ENCODE peak calls at places on chromosomes 4 and X, in eight cellular contexts. V is stimulated activated CD4-positive, alpha-beta T cell treated with anti-CD3 and anti-CD28 coated beads, TNF-alpha, amount 100 ng/mL, for 4 hours; N is activated CD4-positive, alpha-beta T cell treated with anti-CD3 and anti-CD28 coated beads, Interleukin-2, amount 10 ng/mL, durations not matched to agents 24 days and 14 days; F is HEK293T; S is A549; X is NCI-H1436; M is OCI-LY7; B is activated naive CD8-positive, alpha-beta T cell treated with anti-CD3 and anti-CD28 coated beads for 36 hours. T is an unnamed sample.

GRCh38 chrX:125620715-125621587 is 301.3 kb downstream of the TEX13C start:
- DNase-seq in B (no peak), V (no peak), N (no peak), M (no peak), X (no peak), F (no peak), S (no peak), T (no peak)

GRCh38 chr4:82753238-82753637 is 45.4 kb downstream of the SCD5 start:
- DNase-seq in F (no peak), V (no peak), B (no peak), X (no peak), M (no peak), S (no peak), N (no peak), T (no peak)

GRCh38 chr4:3518511-3518880 is 13.7 kb downstream of the LRPAP1 start:
- DNase-seq in N (no peak), X (no peak), M (no peak), B (no peak), V (no peak), S (no peak), F (no peak), T (no peak)

GRCh38 chr4:4411906-4412305 is 25.0 kb downstream of the NSG1 start:
- DNase-seq in X (no peak), F (no peak), N (no peak), M (no peak), B (no peak), V (no peak), S (no peak), T (no peak)

GRCh38 chrX:23787745-23788118 is 4.8 kb downstream of the SAT1 start:
- DNase-seq in B (no peak), F (no peak), X (no peak), S (peak), M (no peak), V (no peak), N (no peak), T (no peak)

GRCh38 chr4:159384619-159385018 is 281.7 kb downstream of the RAPGEF2 start:
- DNase-seq in V (no peak), M (no peak), X (no peak), F (no peak), S (no peak), B (no peak), N (no peak), T (no peak)

GRCh38 chr4:140135529-140136021 is 18.4 kb downstream of the MAML3 start:
- DNase-seq in F (peak), N (no peak), V (no peak), S (peak), B (no peak), M (no peak), X (peak), T (no peak)

GRCh38 chr4:56828784-56829535 is 7.5 kb upstream of the SPINK2 start:
- DNase-seq in N (no peak), F (no peak), V (no peak), M (no peak), S (no peak), X (no peak), B (no peak), T (no peak)

GRCh38 chrX:119622356-119623232 is 16.4 kb upstream of the NKRF start:
- DNase-seq in M (no peak), V (no peak), S (no peak), X (no peak), B (no peak), N (no peak), F (no peak), T (no peak)

GRCh38 chrX:85112270-85112669 is 108.6 kb downstream of the APOOL start:
- DNase-seq in N (no peak), S (no peak), M (no peak), X (no peak), B (no peak), F (no peak), V (no peak), T (no peak)

GRCh38 chrX:148363836-148364235 is 136.6 kb upstream of the AFF2 start:
- DNase-seq in V (no peak), M (no peak), N (no peak), F (no peak), S (no peak), X (no peak), B (no peak), T (no peak)

GRCh38 chr4:78766026-78766425 is 10.1 kb upstream of the BMP2K start:
- DNase-seq in M (no peak), F (no peak), N (no peak), B (no peak), S (no peak), X (no peak), V (no peak), T (no peak)

GRCh38 chr4:55183926-55184599 is 58.7 kb upstream of the KDR start:
- DNase-seq in V (no peak), M (no peak), X (no peak), B (no peak), S (peak), N (no peak), F (no peak), T (no peak)

GRCh38 chr4:141238196-141238595 is 17.5 kb downstream of the ZNF330 start:
- DNase-seq in X (no peak), F (no peak), B (no peak), M (no peak), S (no peak), V (no peak), N (no peak), T (no peak)

GRCh38 chr4:83552085-83552484 is 16.2 kb downstream of the GPAT3 start:
- DNase-seq in S (peak), V (no peak), F (no peak), M (no peak), N (no peak), X (peak), B (no peak), T (no peak)

GRCh38 chr4:161238033-161238432 is 925.8 kb downstream of the FSTL5 start:
- DNase-seq in X (no peak), V (no peak), N (no peak), M (no peak), S (no peak), B (no peak), F (no peak), T (no peak)

GRCh38 chrX:50081282-50081955 is 119.4 kb downstream of the AKAP4 start:
- DNase-seq in F (no peak), V (no peak), X (no peak), M (no peak), S (peak), B (no peak), N (peak), T (peak)

GRCh38 chr4:12729384-12729783 is 754.8 kb downstream of the RAB28 start:
- DNase-seq in F (peak), M (peak), S (peak), V (no peak), B (no peak), N (peak), X (no peak), T (no peak)

GRCh38 chrX:110421499-110422455 is 63.1 kb downstream of the RTL9 start:
- DNase-seq in M (no peak), V (no peak), F (no peak), N (no peak), S (no peak), B (no peak), X (no peak), T (no peak)

GRCh38 chr4:126028871-126029270 is 714.1 kb downstream of the FAT4 start:
- DNase-seq in V (no peak), F (no peak), M (no peak), N (no peak), S (no peak), B (no peak), X (no peak), T (no peak)

GRCh38 chr4:144787365-144788263 is 141.7 kb downstream of the HHIP start:
- DNase-seq in F (peak), S (peak), M (peak), V (no peak), B (no peak), X (no peak), N (no peak), T (no peak)

GRCh38 chr4:88610771-88611170 is 18.5 kb downstream of the HERC3 start:
- DNase-seq in N (no peak), V (no peak), F (no peak), M (no peak), B (no peak), X (no peak), S (no peak), T (no peak)

GRCh38 chr4:98565646-98566403 is 92.6 kb downstream of the TSPAN5 start:
- DNase-seq in X (no peak), V (no peak), N (no peak), F (no peak), S (no peak), M (no peak), B (no peak), T (no peak)

GRCh38 chr4:168203233-168203911 is 111.0 kb downstream of the ANXA10 start:
- DNase-seq in M (no peak), B (no peak), F (no peak), N (no peak), X (no peak), S (no peak), V (no peak), T (no peak)

GRCh38 chrX:118779581-118779980 is 44.0 kb upstream of the ZCCHC12 start:
- DNase-seq in V (no peak), X (peak), B (no peak), M (no peak), S (no peak), N (no peak), F (no peak), T (no peak)

GRCh38 chrX:127879585-127879984 is 172.6 kb downstream of the ACTRT1 start:
- DNase-seq in B (no peak), X (no peak), F (no peak), M (no peak), N (no peak), S (no peak), V (no peak), T (no peak)

GRCh38 chr4:163815776-163816175 is 321.3 kb downstream of the TMA16 start:
- DNase-seq in S (no peak), V (no peak), M (no peak), N (no peak), B (no peak), X (no peak), F (no peak), T (no peak)

GRCh38 chr4:129526812-129527211 is 430.9 kb downstream of the C4orf33 start:
- DNase-seq in S (peak), B (no peak), X (peak), N (no peak), F (no peak), M (peak), V (no peak), T (no peak)

GRCh38 chr4:144399927-144400326 is 246.0 kb upstream of the HHIP start:
- DNase-seq in X (no peak), B (no peak), S (peak), N (no peak), V (no peak), F (no peak), M (no peak), T (no peak)

GRCh38 chrX:9656277-9656676 is 109.4 kb downstream of the GPR143 start:
- DNase-seq in S (no peak), N (no peak), F (no peak), B (no peak), X (no peak), V (no peak), M (no peak), T (no peak)

GRCh38 chr4:40238700-40239548 is 42.1 kb downstream of the RHOH start:
- DNase-seq in M (no peak), V (no peak), N (peak), B (peak), S (peak), X (no peak), F (peak), T (peak)

GRCh38 chr4:185112104-185112503 is 31.0 kb upstream of the SLC25A4 start:
- DNase-seq in B (no peak), F (no peak), V (no peak), X (no peak), S (peak), N (no peak), M (no peak), T (no peak)

GRCh38 chr4:82891728-82892466 is 944 bp upstream of the SEC31A start:
- DNase-seq in N (no peak), S (no peak), F (no peak), M (no peak), B (no peak), V (no peak), X (no peak), T (no peak)

GRCh38 chr4:163474027-163474426 is 473 bp upstream of the TKTL2 start:
- DNase-seq in B (no peak), S (no peak), V (no peak), F (no peak), M (no peak), X (no peak), N (no peak), T (no peak)

T was measured in stimulated activated naive CD8-positive, alpha-beta T cell treated with anti-CD3 and anti-CD28 coated beads, Interleukin-15, Interleukin-2, amounts not matched to agents 100 U/mL and 50 U/mL, for 24 hours.